ENCODE peak calls at places on chromosome 5, in six cellular contexts. One of them, this sample, is unnamed.

GRCh38 chr5:160097981-160098380 is 21.3 kb downstream of the PWWP2A start:
- DNase-seq in A673: no peak
- DNase-seq in T-helper 2 cell: no peak
- DNase-seq in chondrocyte: no peak
- DNase-seq in K562: no peak
- DNase-seq in nephron progenitor cell: no peak
- DNase-seq in this sample: no peak

GRCh38 chr5:177997319-177997670 is 1.3 kb upstream of the PROP1 start:
- DNase-seq in A673: no peak
- DNase-seq in T-helper 2 cell: no peak
- DNase-seq in chondrocyte: no peak
- DNase-seq in K562: no peak
- DNase-seq in nephron progenitor cell: no peak
- DNase-seq in this sample: no peak

GRCh38 chr5:110063640-110064592 is 374.2 kb downstream of the MAN2A1 start:
- DNase-seq in A673: peak
- DNase-seq in T-helper 2 cell: peak
- DNase-seq in chondrocyte: no peak
- DNase-seq in K562: no peak
- DNase-seq in nephron progenitor cell: no peak
- DNase-seq in this sample: no peak

GRCh38 chr5:95900383-95900958 is 61.2 kb downstream of the ELL2 start:
- DNase-seq in A673: peak
- DNase-seq in T-helper 2 cell: no peak
- DNase-seq in chondrocyte: no peak
- DNase-seq in K562: no peak
- DNase-seq in nephron progenitor cell: no peak
- DNase-seq in this sample: no peak

GRCh38 chr5:662751-663435 is 30.3 kb downstream of the TPPP start:
- DNase-seq in A673: no peak
- DNase-seq in T-helper 2 cell: no peak
- DNase-seq in chondrocyte: peak
- DNase-seq in K562: no peak
- DNase-seq in nephron progenitor cell: no peak
- DNase-seq in this sample: peak

GRCh38 chr5:57009811-57010210 is 57.9 kb upstream of the MIER3 start:
- DNase-seq in A673: no peak
- DNase-seq in T-helper 2 cell: no peak
- DNase-seq in chondrocyte: no peak
- DNase-seq in K562: no peak
- DNase-seq in nephron progenitor cell: peak
- DNase-seq in this sample: no peak

GRCh38 chr5:53359906-53360305 is 120.5 kb upstream of the FST start:
- DNase-seq in A673: no peak
- DNase-seq in T-helper 2 cell: no peak
- DNase-seq in chondrocyte: no peak
- DNase-seq in K562: no peak
- DNase-seq in nephron progenitor cell: no peak
- DNase-seq in this sample: no peak

GRCh38 chr5:180114304-180115003 is 42.9 kb upstream of the RNF130 start:
- DNase-seq in A673: no peak
- DNase-seq in T-helper 2 cell: no peak
- DNase-seq in chondrocyte: no peak
- DNase-seq in K562: no peak
- DNase-seq in nephron progenitor cell: no peak
- DNase-seq in this sample: peak

GRCh38 chr5:132468665-132469379 is 21.8 kb downstream of the IRF1 start:
- DNase-seq in A673: no peak
- DNase-seq in T-helper 2 cell: no peak
- DNase-seq in chondrocyte: no peak
- DNase-seq in K562: no peak
- DNase-seq in nephron progenitor cell: no peak
- DNase-seq in this sample: peak

GRCh38 chr5:54757541-54757940 is 227.9 kb downstream of the ESM1 start:
- DNase-seq in A673: no peak
- DNase-seq in T-helper 2 cell: no peak
- DNase-seq in chondrocyte: no peak
- DNase-seq in K562: no peak
- DNase-seq in nephron progenitor cell: no peak
- DNase-seq in this sample: no peak

GRCh38 chr5:135441256-135441915 is 5.8 kb downstream of the DCANP1 start:
- DNase-seq in A673: no peak
- DNase-seq in T-helper 2 cell: no peak
- DNase-seq in chondrocyte: no peak
- DNase-seq in K562: no peak
- DNase-seq in nephron progenitor cell: no peak
- DNase-seq in this sample: no peak

GRCh38 chr5:79841172-79841571 is 149.9 kb downstream of the MTX3 start:
- DNase-seq in A673: no peak
- DNase-seq in T-helper 2 cell: no peak
- DNase-seq in chondrocyte: no peak
- DNase-seq in K562: no peak
- DNase-seq in nephron progenitor cell: no peak
- DNase-seq in this sample: no peak

GRCh38 chr5:174504266-174504726 is 220.1 kb upstream of the MSX2 start:
- DNase-seq in A673: peak
- DNase-seq in T-helper 2 cell: no peak
- DNase-seq in chondrocyte: no peak
- DNase-seq in K562: no peak
- DNase-seq in nephron progenitor cell: no peak
- DNase-seq in this sample: no peak

GRCh38 chr5:94968507-94969095 is 316.3 kb downstream of the MCTP1 start:
- DNase-seq in A673: peak
- DNase-seq in T-helper 2 cell: peak
- DNase-seq in chondrocyte: no peak
- DNase-seq in K562: peak
- DNase-seq in nephron progenitor cell: peak
- DNase-seq in this sample: no peak

GRCh38 chr5:154541553-154541952 is 63.5 kb upstream of the HAND1 start:
- DNase-seq in A673: no peak
- DNase-seq in T-helper 2 cell: no peak
- DNase-seq in chondrocyte: no peak
- DNase-seq in K562: no peak
- DNase-seq in nephron progenitor cell: peak
- DNase-seq in this sample: no peak

GRCh38 chr5:93585054-93585751 is 2.2 kb downstream of the NR2F1 start:
- DNase-seq in A673: peak
- DNase-seq in T-helper 2 cell: no peak
- DNase-seq in chondrocyte: no peak
- DNase-seq in K562: no peak
- DNase-seq in nephron progenitor cell: peak
- DNase-seq in this sample: no peak

GRCh38 chr5:178670486-178670885 is 43.6 kb upstream of the CLK4 start:
- DNase-seq in A673: no peak
- DNase-seq in T-helper 2 cell: no peak
- DNase-seq in chondrocyte: no peak
- DNase-seq in K562: no peak
- DNase-seq in nephron progenitor cell: no peak
- DNase-seq in this sample: no peak

GRCh38 chr5:134592141-134592746 is 40.4 kb downstream of the SAR1B start:
- DNase-seq in A673: no peak
- DNase-seq in T-helper 2 cell: no peak
- DNase-seq in chondrocyte: peak
- DNase-seq in K562: no peak
- DNase-seq in nephron progenitor cell: no peak
- DNase-seq in this sample: no peak

GRCh38 chr5:151150484-151151262 is 6.9 kb downstream of the ANXA6 start:
- DNase-seq in A673: peak
- DNase-seq in T-helper 2 cell: peak
- DNase-seq in chondrocyte: no peak
- DNase-seq in K562: no peak
- DNase-seq in nephron progenitor cell: peak
- DNase-seq in this sample: peak

GRCh38 chr5:146068977-146069779 is 36.2 kb downstream of the PLAC8L1 start:
- DNase-seq in A673: no peak
- DNase-seq in T-helper 2 cell: no peak
- DNase-seq in chondrocyte: no peak
- DNase-seq in K562: no peak
- DNase-seq in nephron progenitor cell: no peak
- DNase-seq in this sample: no peak

GRCh38 chr5:74612059-74612458 is 28.5 kb downstream of the ENC1 start:
- DNase-seq in A673: no peak
- DNase-seq in T-helper 2 cell: no peak
- DNase-seq in chondrocyte: no peak
- DNase-seq in K562: no peak
- DNase-seq in nephron progenitor cell: no peak
- DNase-seq in this sample: no peak

GRCh38 chr5:60595183-60595582 is 104.8 kb downstream of the DEPDC1B start:
- DNase-seq in A673: peak
- DNase-seq in T-helper 2 cell: no peak
- DNase-seq in chondrocyte: no peak
- DNase-seq in K562: no peak
- DNase-seq in nephron progenitor cell: no peak
- DNase-seq in this sample: no peak

GRCh38 chr5:58452566-58453258 is 7.2 kb downstream of the PLK2 start:
- DNase-seq in A673: no peak
- DNase-seq in T-helper 2 cell: no peak
- DNase-seq in chondrocyte: no peak
- DNase-seq in K562: no peak
- DNase-seq in nephron progenitor cell: no peak
- DNase-seq in this sample: no peak

GRCh38 chr5:107455111-107455544 is 215.6 kb downstream of the EFNA5 start:
- DNase-seq in A673: peak
- DNase-seq in T-helper 2 cell: no peak
- DNase-seq in chondrocyte: no peak
- DNase-seq in K562: no peak
- DNase-seq in nephron progenitor cell: peak
- DNase-seq in this sample: no peak

GRCh38 chr5:107670028-107670926 is 460 bp downstream of the EFNA5 start:
- DNase-seq in A673: peak
- DNase-seq in T-helper 2 cell: peak
- DNase-seq in chondrocyte: no peak
- DNase-seq in K562: no peak
- DNase-seq in nephron progenitor cell: peak
- DNase-seq in this sample: peak

GRCh38 chr5:139422307-139422893 is 16.9 kb downstream of the DNAJC18 start:
- DNase-seq in A673: peak
- DNase-seq in T-helper 2 cell: peak
- DNase-seq in chondrocyte: no peak
- DNase-seq in K562: peak
- DNase-seq in nephron progenitor cell: peak
- DNase-seq in this sample: no peak

GRCh38 chr5:123116063-123116462 is 27.0 kb downstream of the PRDM6 start:
- DNase-seq in A673: no peak
- DNase-seq in T-helper 2 cell: no peak
- DNase-seq in chondrocyte: no peak
- DNase-seq in K562: no peak
- DNase-seq in nephron progenitor cell: no peak
- DNase-seq in this sample: no peak

GRCh38 chr5:167030500-167031120 is 1260.8 kb upstream of the WWC1 start:
- DNase-seq in A673: peak
- DNase-seq in T-helper 2 cell: no peak
- DNase-seq in chondrocyte: no peak
- DNase-seq in K562: no peak
- DNase-seq in nephron progenitor cell: peak
- DNase-seq in this sample: no peak

GRCh38 chr5:154794525-154795234 is 39.5 kb downstream of the LARP1 start:
- DNase-seq in A673: no peak
- DNase-seq in T-helper 2 cell: no peak
- DNase-seq in chondrocyte: no peak
- DNase-seq in K562: no peak
- DNase-seq in nephron progenitor cell: no peak
- DNase-seq in this sample: no peak

GRCh38 chr5:173781826-173782670 is 106.1 kb upstream of the CPEB4 start:
- DNase-seq in A673: peak
- DNase-seq in T-helper 2 cell: peak
- DNase-seq in chondrocyte: no peak
- DNase-seq in K562: peak
- DNase-seq in nephron progenitor cell: no peak
- DNase-seq in this sample: peak

GRCh38 chr5:82717734-82718133 is 359.5 kb downstream of the TMEM167A start:
- DNase-seq in A673: no peak
- DNase-seq in T-helper 2 cell: no peak
- DNase-seq in chondrocyte: no peak
- DNase-seq in K562: no peak
- DNase-seq in nephron progenitor cell: no peak
- DNase-seq in this sample: no peak

GRCh38 chr5:66306105-66306843 is 162.2 kb downstream of the SREK1 start:
- DNase-seq in A673: peak
- DNase-seq in T-helper 2 cell: peak
- DNase-seq in chondrocyte: no peak
- DNase-seq in K562: peak
- DNase-seq in nephron progenitor cell: peak
- DNase-seq in this sample: no peak

GRCh38 chr5:74459984-74460383 is 180.5 kb downstream of the ENC1 start:
- DNase-seq in A673: no peak
- DNase-seq in T-helper 2 cell: no peak
- DNase-seq in chondrocyte: no peak
- DNase-seq in K562: no peak
- DNase-seq in nephron progenitor cell: no peak
- DNase-seq in this sample: no peak

GRCh38 chr5:150946351-150946905 is 41.6 kb upstream of the ZNF300 start:
- DNase-seq in A673: peak
- DNase-seq in T-helper 2 cell: no peak
- DNase-seq in chondrocyte: peak
- DNase-seq in K562: peak
- DNase-seq in nephron progenitor cell: no peak
- DNase-seq in this sample: peak

GRCh38 chr5:145946112-145946861 is 9.9 kb downstream of the SH3RF2 start:
- DNase-seq in A673: peak
- DNase-seq in T-helper 2 cell: peak
- DNase-seq in chondrocyte: no peak
- DNase-seq in K562: no peak
- DNase-seq in nephron progenitor cell: no peak
- DNase-seq in this sample: no peak

GRCh38 chr5:33890633-33891032 is 1.2 kb downstream of the ADAMTS12 start:
- DNase-seq in A673: no peak
- DNase-seq in T-helper 2 cell: no peak
- DNase-seq in chondrocyte: no peak
- DNase-seq in K562: no peak
- DNase-seq in nephron progenitor cell: peak
- DNase-seq in this sample: no peak

GRCh38 chr5:98770158-98770910 is 3.1 kb upstream of the RGMB start:
- DNase-seq in A673: peak
- DNase-seq in T-helper 2 cell: peak
- DNase-seq in chondrocyte: peak
- DNase-seq in K562: no peak
- DNase-seq in nephron progenitor cell: peak
- DNase-seq in this sample: peak

This sample was measured in spleen.